ENCODE peak calls at places on chromosomes 1 and 21, in ten cellular contexts. G is uterus, X is coronary artery, H is IMR-90, V is right atrium auricular region, Z is tibial nerve, K is psoas muscle, S is heart right ventricle, L is right lobe of liver, E is left ventricle myocardium inferior. R is an unnamed sample.

GRCh38 chr1:173861731-173862145 is 6.1 kb downstream of the GAS5 start:
- DNase-seq in G (no peak), X (no peak), H (no peak), V (no peak), Z (no peak), K (no peak), S (no peak), L (no peak), E (no peak), R (no peak)

GRCh38 chr1:28256197-28256827 is 3.0 kb upstream of the SESN2 start:
- DNase-seq in G (no peak), X (no peak), H (no peak), V (no peak), Z (no peak), K (no peak), S (no peak), L (no peak), E (no peak), R (no peak)

GRCh38 chr1:246492611-246493245 is 14.4 kb downstream of the SMYD3 start:
- DNase-seq in G (peak), X (no peak), H (peak), V (no peak), Z (peak), K (peak), S (peak), L (no peak), E (peak), R (peak)

GRCh38 chr1:94544706-94545490 is 3.3 kb upstream of the F3 start:
- DNase-seq in G (no peak), X (no peak), H (peak), V (no peak), Z (no peak), K (no peak), S (no peak), L (no peak), E (no peak), R (no peak)

GRCh38 chr21:43280949-43281633 is 112.3 kb downstream of the CRYAA start:
- DNase-seq in G (no peak), X (no peak), H (no peak), V (no peak), Z (no peak), K (no peak), S (no peak), L (peak), E (peak), R (no peak)

GRCh38 chr1:231883382-231883781 is 256.8 kb downstream of the DISC1 start:
- DNase-seq in G (no peak), X (no peak), H (no peak), V (no peak), Z (no peak), K (no peak), S (no peak), L (no peak), E (no peak), R (no peak)

GRCh38 chr1:167860231-167860923 is 53.6 kb downstream of the ADCY10 start:
- DNase-seq in G (no peak), X (no peak), H (peak), V (no peak), Z (no peak), K (no peak), S (no peak), L (no peak), E (no peak), R (no peak)

GRCh38 chr1:58412071-58412580 is 134.4 kb downstream of the OMA1 start:
- DNase-seq in G (no peak), X (no peak), H (peak), V (no peak), Z (no peak), K (no peak), S (no peak), L (no peak), E (no peak), R (no peak)

GRCh38 chr1:176612791-176613190 is 149.8 kb downstream of the PAPPA2 start:
- DNase-seq in G (no peak), X (no peak), H (no peak), V (no peak), Z (no peak), K (no peak), S (no peak), L (no peak), E (no peak), R (no peak)

GRCh38 chr1:226046240-226046639 is 16.3 kb upstream of the H3-3A start:
- DNase-seq in G (no peak), X (no peak), H (peak), V (no peak), Z (no peak), K (no peak), S (no peak), L (no peak), E (no peak), R (no peak)

GRCh38 chr1:3729594-3730555 is 22.4 kb upstream of the CCDC27 start:
- DNase-seq in G (no peak), X (no peak), H (no peak), V (no peak), Z (no peak), K (no peak), S (peak), L (no peak), E (no peak), R (no peak)

GRCh38 chr21:15842565-15842880 is 112.7 kb downstream of the USP25 start:
- DNase-seq in G (no peak), X (no peak), H (no peak), V (no peak), Z (no peak), K (no peak), S (no peak), L (no peak), E (no peak), R (no peak)

GRCh38 chr1:234779160-234779538 is 169.2 kb upstream of the IRF2BP2 start:
- DNase-seq in G (no peak), X (peak), H (no peak), V (peak), Z (no peak), K (no peak), S (no peak), L (no peak), E (no peak), R (no peak)

GRCh38 chr1:10788592-10789006 is 7.8 kb downstream of the CASZ1 start:
- DNase-seq in G (no peak), X (no peak), H (no peak), V (no peak), Z (no peak), K (peak), S (peak), L (peak), E (peak), R (no peak)

GRCh38 chr1:150708595-150708994 is 11.6 kb upstream of the GOLPH3L start:
- DNase-seq in G (no peak), X (no peak), H (no peak), V (no peak), Z (no peak), K (no peak), S (no peak), L (no peak), E (no peak), R (no peak)

GRCh38 chr1:193111641-193112090 is 6.5 kb upstream of the GLRX2 start:
- DNase-seq in G (peak), X (peak), H (peak), V (peak), Z (peak), K (peak), S (peak), L (peak), E (peak), R (peak)

GRCh38 chr21:42107881-42108553 is 36.9 kb downstream of the UMODL1 start:
- DNase-seq in G (no peak), X (no peak), H (peak), V (no peak), Z (no peak), K (peak), S (peak), L (peak), E (peak), R (peak)

GRCh38 chr1:178581351-178581951 is 68.5 kb downstream of the TEX35 start:
- DNase-seq in G (no peak), X (no peak), H (no peak), V (no peak), Z (no peak), K (no peak), S (no peak), L (no peak), E (no peak), R (no peak)

GRCh38 chr1:7616953-7617352 is 154.1 kb upstream of the VAMP3 start:
- DNase-seq in G (no peak), X (no peak), H (no peak), V (no peak), Z (no peak), K (no peak), S (peak), L (peak), E (peak), R (no peak)

GRCh38 chr1:243414152-243414494 is 158.3 kb downstream of the SDCCAG8 start:
- DNase-seq in G (no peak), X (no peak), H (no peak), V (no peak), Z (no peak), K (no peak), S (no peak), L (no peak), E (no peak), R (no peak)

GRCh38 chr1:10916991-10917390 is 95.5 kb upstream of the TARDBP start:
- DNase-seq in G (no peak), X (no peak), H (no peak), V (no peak), Z (no peak), K (no peak), S (no peak), L (peak), E (no peak), R (no peak)

GRCh38 chr1:32309960-32310359 is 18.1 kb downstream of the HDAC1 start:
- DNase-seq in G (no peak), X (no peak), H (no peak), V (no peak), Z (no peak), K (no peak), S (no peak), L (no peak), E (no peak), R (no peak)

GRCh38 chr1:21586926-21587601 is 77.8 kb downstream of the ALPL start:
- DNase-seq in G (peak), X (no peak), H (peak), V (peak), Z (no peak), K (no peak), S (peak), L (no peak), E (peak), R (peak)

GRCh38 chr1:172530000-172530399 is 3.0 kb upstream of the SUCO start:
- DNase-seq in G (no peak), X (no peak), H (no peak), V (no peak), Z (no peak), K (no peak), S (no peak), L (no peak), E (no peak), R (no peak)

GRCh38 chr1:225681231-225681630 is 28.3 kb upstream of the ENAH start:
- DNase-seq in G (no peak), X (no peak), H (no peak), V (no peak), Z (no peak), K (no peak), S (no peak), L (no peak), E (no peak), R (no peak)

GRCh38 chr1:16076003-16076870 is 2.8 kb upstream of the FAM131C start:
- DNase-seq in G (peak), X (no peak), H (peak), V (peak), Z (no peak), K (peak), S (peak), L (no peak), E (no peak), R (no peak)

GRCh38 chr1:12290828-12291227 is 61.0 kb downstream of the VPS13D start:
- DNase-seq in G (no peak), X (no peak), H (no peak), V (no peak), Z (no peak), K (no peak), S (no peak), L (no peak), E (no peak), R (no peak)

GRCh38 chr1:37660646-37661045 is 26.0 kb upstream of the RSPO1 start:
- DNase-seq in G (no peak), X (no peak), H (no peak), V (no peak), Z (no peak), K (no peak), S (no peak), L (no peak), E (no peak), R (no peak)

GRCh38 chr21:45926281-45926680 is 55.3 kb upstream of the COL6A1 start:
- DNase-seq in G (no peak), X (no peak), H (no peak), V (no peak), Z (no peak), K (no peak), S (no peak), L (no peak), E (no peak), R (no peak)
- TF ChIP-seq CTCF in G (no peak), X (no peak), H (peak), V (no peak), Z (no peak), K (no peak), S (no peak), L (no peak), E (no peak), R (no peak)

GRCh38 chr1:166855558-166855957 is 16.3 kb downstream of the POGK start:
- DNase-seq in G (no peak), X (no peak), H (no peak), V (no peak), Z (no peak), K (no peak), S (no peak), L (no peak), E (no peak), R (no peak)
- H3K27ac ChIP-seq in G (no peak), X (no peak), H (no peak), V (no peak), Z (no peak), K (no peak), S (no peak), L (no peak), E (no peak), R (no peak)

GRCh38 chr1:55143686-55144085 is 71.5 kb downstream of the USP24 start:
- DNase-seq in G (no peak), X (no peak), H (no peak), V (no peak), Z (no peak), K (no peak), S (no peak), L (no peak), E (no peak), R (no peak)
- TF ChIP-seq CTCF in G (no peak), X (no peak), H (no peak), V (no peak), Z (no peak), K (no peak), S (peak), L (no peak), E (peak), R (no peak)

DNA sequence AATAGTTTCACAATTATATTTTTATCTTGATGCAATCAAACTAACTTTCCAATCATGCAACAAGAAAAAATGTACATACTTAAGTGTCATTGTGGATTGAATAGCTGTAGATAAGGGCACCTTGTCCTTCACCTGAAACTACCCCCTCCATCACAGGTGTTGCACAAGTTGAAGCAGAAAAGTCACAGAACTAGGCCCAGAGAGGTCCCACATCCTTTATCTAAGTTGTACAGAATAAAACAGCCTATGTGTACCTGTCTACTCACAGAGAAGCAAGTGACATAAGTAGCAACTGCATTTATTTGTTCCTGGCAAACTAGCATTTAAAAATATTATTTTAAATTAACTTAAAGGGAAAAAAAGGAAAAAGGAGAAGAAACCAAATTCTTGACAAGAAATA is 256.8 kb downstream of the FAF1 start:
- DNase-seq in G (no peak), X (no peak), H (no peak), V (no peak), Z (no peak), K (no peak), S (no peak), L (no peak), E (no peak), R (peak)
- H3K27ac ChIP-seq in G (no peak), X (no peak), H (no peak), V (no peak), Z (no peak), K (no peak), S (no peak), L (no peak), E (no peak), R (no peak)

DNA sequence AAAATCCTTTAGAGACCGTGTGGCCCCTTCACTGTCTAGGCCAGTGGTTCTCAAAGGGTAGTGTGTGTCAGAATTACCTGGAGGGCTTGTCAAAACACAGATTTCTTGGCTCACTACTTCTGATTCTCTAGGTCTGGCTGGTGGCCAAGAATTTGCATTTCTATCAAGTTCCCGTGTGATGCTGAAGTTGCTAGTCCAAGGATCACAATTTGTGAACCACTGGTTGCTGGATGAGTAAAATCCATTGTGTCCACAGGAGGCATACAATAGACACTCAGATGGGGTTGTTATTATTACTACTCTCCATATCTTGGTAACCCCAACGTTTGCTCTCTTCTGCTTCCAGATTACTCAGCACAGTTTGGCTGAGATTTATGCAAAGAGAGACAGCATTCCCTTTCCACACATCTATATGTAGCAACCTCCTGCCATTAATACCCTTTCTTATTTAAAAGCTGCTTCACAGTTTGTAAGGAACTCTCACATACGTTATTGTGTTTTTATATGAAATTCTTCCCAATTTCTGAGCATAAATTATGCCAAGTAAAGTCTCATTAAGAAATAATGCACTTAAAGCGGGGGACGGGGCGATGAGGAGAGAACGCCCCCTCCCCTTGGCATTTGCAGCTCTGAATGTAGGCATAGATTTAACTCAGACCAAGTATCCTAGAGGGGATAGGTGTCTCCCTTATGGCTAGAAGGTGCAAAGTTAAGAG is 720 bp upstream of the TMCC2 start:
- DNase-seq in G (no peak), X (no peak), H (peak), V (no peak), Z (no peak), K (no peak), S (no peak), L (no peak), E (no peak), R (no peak)
- TF ChIP-seq CTCF in G (no peak), X (no peak), H (peak), V (no peak), Z (no peak), K (no peak), S (no peak), L (no peak), E (no peak), R (no peak)

GRCh38 chr1:170410391-170411146 is 121.4 kb upstream of the GORAB start:
- DNase-seq in G (no peak), X (no peak), H (peak), V (no peak), Z (no peak), K (no peak), S (no peak), L (no peak), E (no peak), R (no peak)

GRCh38 chr1:170414989-170415733 is 116.8 kb upstream of the GORAB start:
- DNase-seq in G (peak), X (no peak), H (peak), V (no peak), Z (no peak), K (no peak), S (no peak), L (no peak), E (no peak), R (no peak)

DNA sequence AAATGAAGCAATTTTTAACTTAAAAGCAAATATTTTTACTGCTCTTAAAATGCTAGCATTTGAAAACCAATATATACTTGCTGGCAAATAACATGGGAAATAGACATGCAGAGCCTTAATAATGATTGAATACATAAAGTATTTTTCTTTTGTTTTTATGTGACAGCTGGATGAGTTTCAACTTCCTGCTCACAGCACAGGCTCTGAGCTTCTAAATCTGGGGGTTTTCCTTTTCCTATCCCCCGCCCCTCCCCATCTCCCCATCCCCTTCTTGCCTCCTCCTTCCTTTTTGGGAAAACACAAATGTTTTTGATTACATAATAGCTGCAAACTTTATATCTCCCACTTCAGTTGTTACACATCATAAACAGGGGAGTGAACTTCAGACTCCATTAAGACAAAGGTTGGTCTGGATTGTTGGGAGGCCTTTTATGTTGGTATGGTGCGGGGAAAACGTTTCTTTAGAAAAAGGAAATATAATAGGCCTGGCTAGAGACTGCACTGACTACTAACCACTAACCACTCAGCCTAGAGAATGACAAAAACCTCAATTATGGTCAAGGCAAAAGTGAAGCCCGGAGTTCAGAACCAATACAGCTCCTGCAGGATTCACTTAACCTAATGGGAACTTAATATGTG is 116.1 kb upstream of the GORAB start:
- DNase-seq in G (no peak), X (no peak), H (no peak), V (no peak), Z (no peak), K (no peak), S (no peak), L (no peak), E (no peak), R (no peak)
- H3K27ac ChIP-seq in G (peak), X (peak), H (no peak), V (peak), Z (no peak), K (peak), S (peak), L (no peak), E (peak), R (no peak)

GRCh38 chr1:24775901-24776300 is 30.7 kb downstream of the CLIC4 start:
- DNase-seq in G (no peak), X (no peak), H (no peak), V (no peak), Z (no peak), K (no peak), S (no peak), L (no peak), E (no peak), R (no peak)
- TF ChIP-seq CTCF in G (no peak), X (no peak), H (no peak), V (no peak), Z (no peak), K (no peak), S (no peak), L (no peak), E (no peak), R (no peak)

DNA sequence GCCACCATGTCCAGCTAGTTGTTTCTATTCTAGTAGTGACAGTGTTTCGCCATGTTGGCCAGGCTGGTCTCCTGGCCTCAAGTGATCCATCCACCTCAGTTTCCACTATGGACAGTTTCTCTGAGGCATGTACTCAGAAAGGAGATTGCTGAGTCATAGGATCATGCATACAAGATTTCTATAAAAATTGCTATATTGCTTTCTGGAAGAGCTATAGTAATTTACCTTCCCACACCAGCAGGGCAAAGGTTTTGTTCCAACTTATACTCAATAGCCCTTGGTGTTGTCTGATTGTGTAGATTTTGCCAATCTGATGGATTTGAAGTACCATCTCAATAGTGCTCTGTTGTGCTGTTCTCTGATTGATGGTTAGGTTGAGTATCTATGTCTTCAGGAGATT is 15.6 kb upstream of the ATP1A1 start:
- DNase-seq in G (no peak), X (no peak), H (peak), V (no peak), Z (no peak), K (no peak), S (no peak), L (no peak), E (no peak), R (no peak)
- H3K27ac ChIP-seq in G (no peak), X (no peak), H (no peak), V (no peak), Z (no peak), K (no peak), S (no peak), L (no peak), E (no peak), R (no peak)

GRCh38 chr1:114755006-114755936 is 2.5 kb downstream of the CSDE1 start:
- DNase-seq in G (no peak), X (no peak), H (peak), V (no peak), Z (no peak), K (no peak), S (no peak), L (no peak), E (no peak), R (no peak)

GRCh38 chr1:114758251-114758832 is 558 bp upstream of the CSDE1 start:
- DNase-seq in G (no peak), X (no peak), H (no peak), V (no peak), Z (no peak), K (no peak), S (no peak), L (no peak), E (no peak), R (no peak)

GRCh38 chr1:114756009-114756892 is 1.5 kb downstream of the CSDE1 start:
- DNase-seq in G (no peak), X (no peak), H (peak), V (no peak), Z (no peak), K (no peak), S (no peak), L (no peak), E (no peak), R (no peak)

GRCh38 chr1:114756949-114757454 is 782 bp downstream of the CSDE1 start:
- DNase-seq in G (peak), X (no peak), H (peak), V (peak), Z (peak), K (peak), S (peak), L (peak), E (peak), R (peak)

GRCh38 chr1:114757455-114758250 is at the start of gene CSDE1:
- DNase-seq in G (peak), X (peak), H (peak), V (peak), Z (peak), K (peak), S (peak), L (peak), E (peak), R (peak)
- TF ChIP-seq CTCF in G (peak), X (no peak), H (peak), V (peak), Z (peak), K (peak), S (peak), L (peak), E (peak), R (no peak)